ENCODE peak calls at places on chromosomes 11 and 22, in five cellular contexts. B is A549, E is neural crest cell, D is GM13976, M is left lobe of liver. P is an unnamed sample.

GRCh38 chr22:43829904-43830851 is 18.1 kb upstream of the EFCAB6 start:
- DNase-seq in D (no peak), B (no peak), E (no peak), M (peak; percentile 86), P (no peak)

GRCh38 chr22:39349506-39349966 is 255 bp upstream of the SYNGR1 start:
- DNase-seq in B (no peak), E (peak; percentile 44), D (peak; percentile 77), M (no peak), P (peak; percentile 35)

GRCh38 chr11:69652999-69653398 is 12.0 kb downstream of the CCND1 start:
- DNase-seq in D (no peak), M (no peak), E (no peak), B (peak; percentile 54), P (no peak)

GRCh38 chr22:36368359-36368983 is 19.3 kb downstream of the MYH9 start:
- DNase-seq in B (peak; percentile 57), D (no peak), E (no peak), M (no peak), P (no peak)

GRCh38 chr11:102850973-102851745 is 7.8 kb upstream of the MMP3 start:
- DNase-seq in D (no peak), M (no peak), B (peak; percentile 9), E (no peak), P (no peak)

GRCh38 chr11:88508558-88508807 is 170.9 kb upstream of the CTSC start:
- DNase-seq in D (no peak), E (no peak), B (no peak), M (no peak), P (peak; percentile 32)

GRCh38 chr22:40212126-40212525 is 34.4 kb downstream of the TNRC6B start:
- DNase-seq in B (no peak), M (peak; percentile 32), D (no peak), E (no peak), P (no peak)

GRCh38 chr11:130473056-130473794 is 24.8 kb downstream of the ADAMTS15 start:
- DNase-seq in B (no peak), M (peak; percentile 41), E (no peak), D (peak; percentile 24), P (no peak)

GRCh38 chr11:130513132-130513531 is 64.7 kb downstream of the ADAMTS15 start:
- DNase-seq in M (no peak), B (no peak), D (no peak), E (no peak), P (peak; percentile 44)

GRCh38 chr11:57896641-57897145 is 127.0 kb upstream of the OR9Q1 start:
- DNase-seq in D (no peak), M (no peak), B (no peak), E (no peak), P (no peak)

GRCh38 chr11:133946541-133947297 is 10.0 kb downstream of the IGSF9B start:
- DNase-seq in D (no peak), B (no peak), E (no peak), M (no peak), P (no peak)

GRCh38 chr22:41781508-41781906 is 19.0 kb upstream of the CCDC134 start:
- DNase-seq in D (no peak), B (no peak), M (no peak), E (no peak), P (no peak)

GRCh38 chr11:84566681-84567080 is 1060.5 kb downstream of the DLG2 start:
- DNase-seq in D (no peak), B (no peak), E (no peak), M (no peak), P (no peak)

GRCh38 chr11:7579226-7579825 is 65.5 kb downstream of the PPFIBP2 start:
- DNase-seq in M (no peak), B (no peak), E (no peak), D (no peak), P (no peak)

GRCh38 chr11:20368441-20368840 is 4.9 kb downstream of the HTATIP2 start:
- DNase-seq in E (no peak), M (no peak), D (no peak), B (no peak), P (no peak)

GRCh38 chr22:31173386-31174145 is 13.6 kb downstream of the RNF185 start:
- DNase-seq in B (peak; percentile 32), M (no peak), E (no peak), D (no peak), P (no peak)

GRCh38 chr11:34223907-34224306 is 118.5 kb downstream of the NAT10 start:
- DNase-seq in D (no peak), B (no peak), M (no peak), E (no peak), P (no peak)

GRCh38 chr11:110968348-110969062 is 256.3 kb upstream of the ARHGAP20 start:
- DNase-seq in D (no peak), E (no peak), M (no peak), B (no peak), P (no peak)

GRCh38 chr11:1103401-1104360 is 29.0 kb downstream of the MUC2 start:
- DNase-seq in E (no peak), D (no peak), M (no peak), B (no peak), P (no peak)

P was measured in NCI-H1105 treated with DMSO at 0.1 percent for 48 hours.